ENCODE peak calls at places on chromosomes 7 and 10, in nine cellular contexts. Z is colonic mucosa, H is A673, B is GM06990, I is cardiac fibroblast, W is brain microvascular endothelial cell, G is AG04449, Y is transverse colon, Q is GM13976. T is an unnamed sample.

GRCh38 chr7:107971613-107972012 is 31.3 kb downstream of the LAMB1 start:
- DNase-seq in Z (no peak), H (peak), B (no peak), I (peak), W (no peak), G (no peak), Y (no peak), Q (no peak), T (no peak)

GRCh38 chr10:8473205-8473604 is 418.7 kb downstream of the GATA3 start:
- DNase-seq in Z (no peak), H (peak), B (no peak), I (peak), W (no peak), G (no peak), Y (no peak), Q (no peak), T (no peak)

GRCh38 chr7:96088579-96088978 is 233.3 kb downstream of the SLC25A13 start:
- DNase-seq in Z (no peak), H (peak), B (no peak), I (peak), W (peak), G (no peak), Y (no peak), Q (no peak), T (no peak)

GRCh38 chr7:48052748-48053147 is 17.4 kb downstream of the C7orf57 start:
- DNase-seq in Z (no peak), H (no peak), B (no peak), I (peak), W (peak), G (no peak), Y (no peak), Q (no peak), T (no peak)

GRCh38 chr7:132464740-132465139 is 111.5 kb downstream of the PLXNA4 start:
- DNase-seq in Z (no peak), H (no peak), B (no peak), I (peak), W (no peak), G (no peak), Y (no peak), Q (no peak), T (no peak)

GRCh38 chr10:70892631-70893030 is 4.3 kb upstream of the PCBD1 start:
- DNase-seq in Z (no peak), H (no peak), B (no peak), I (no peak), W (no peak), G (no peak), Y (no peak), Q (no peak), T (no peak)

GRCh38 chr10:35265435-35265834 is 70.9 kb upstream of the CCNY start:
- DNase-seq in Z (no peak), H (no peak), B (no peak), I (no peak), W (no peak), G (no peak), Y (no peak), Q (no peak), T (no peak)

GRCh38 chr10:133393401-133394063 is 425 bp upstream of the MTG1 start:
- DNase-seq in Z (no peak), H (no peak), B (no peak), I (peak), W (no peak), G (no peak), Y (no peak), Q (no peak), T (no peak)

GRCh38 chr10:122688293-122688989 is 11.2 kb downstream of the C10orf120 start:
- DNase-seq in Z (no peak), H (no peak), B (no peak), I (peak), W (peak), G (no peak), Y (no peak), Q (no peak), T (no peak)

GRCh38 chr10:78756604-78757442 is 311.9 kb upstream of the ZMIZ1 start:
- DNase-seq in Z (peak), H (peak), B (no peak), I (peak), W (peak), G (peak), Y (peak), Q (no peak), T (peak)

GRCh38 chr7:122550545-122550944 is 148.4 kb downstream of the RNF133 start:
- DNase-seq in Z (no peak), H (no peak), B (no peak), I (peak), W (no peak), G (no peak), Y (no peak), Q (no peak), T (no peak)

GRCh38 chr10:17740668-17741067 is 11.3 kb upstream of the TMEM236 start:
- DNase-seq in Z (no peak), H (no peak), B (no peak), I (no peak), W (no peak), G (no peak), Y (no peak), Q (no peak), T (no peak)

GRCh38 chr7:23020742-23021401 is 6.9 kb upstream of the HYCC1 start:
- DNase-seq in Z (no peak), H (no peak), B (no peak), I (peak), W (peak), G (peak), Y (no peak), Q (no peak), T (peak)

GRCh38 chr10:86536294-86536861 is 14.8 kb upstream of the WAPL start:
- DNase-seq in Z (no peak), H (no peak), B (peak), I (no peak), W (no peak), G (no peak), Y (peak), Q (peak), T (no peak)

GRCh38 chr7:93968911-93969620 is 35.1 kb downstream of the BET1 start:
- DNase-seq in Z (no peak), H (no peak), B (no peak), I (peak), W (no peak), G (no peak), Y (no peak), Q (no peak), T (no peak)

GRCh38 chr7:104906032-104906431 is 108.0 kb upstream of the KMT2E start:
- DNase-seq in Z (no peak), H (no peak), B (no peak), I (no peak), W (no peak), G (no peak), Y (no peak), Q (no peak), T (no peak)

GRCh38 chr7:132472463-132473120 is 103.7 kb downstream of the PLXNA4 start:
- DNase-seq in Z (no peak), H (no peak), B (no peak), I (peak), W (no peak), G (peak), Y (no peak), Q (no peak), T (no peak)

GRCh38 chr10:29392376-29393021 is 103.6 kb downstream of the LYZL1 start:
- DNase-seq in Z (peak), H (peak), B (no peak), I (peak), W (peak), G (no peak), Y (peak), Q (peak), T (no peak)

GRCh38 chr7:83159731-83160130 is 3.0 kb downstream of the PCLO start:
- DNase-seq in Z (no peak), H (no peak), B (no peak), I (no peak), W (no peak), G (no peak), Y (no peak), Q (no peak), T (no peak)

GRCh38 chr7:19017374-19017773 is 100.1 kb downstream of the TWIST1 start:
- DNase-seq in Z (no peak), H (no peak), B (no peak), I (no peak), W (no peak), G (no peak), Y (no peak), Q (no peak), T (no peak)
- TF ChIP-seq CTCF in Z (no peak), H (no peak), B (no peak), I (peak), W (no peak), G (no peak), Y (peak), Q (no peak), T (no peak)

GRCh38 chr7:7943951-7944350 is 24.6 kb upstream of the GLCCI1 start:
- DNase-seq in Z (no peak), H (no peak), B (no peak), I (no peak), W (no peak), G (no peak), Y (no peak), Q (no peak), T (no peak)

GRCh38 chr7:7946486-7946885 is 22.1 kb upstream of the GLCCI1 start:
- DNase-seq in Z (no peak), H (no peak), B (no peak), I (no peak), W (no peak), G (no peak), Y (no peak), Q (no peak), T (no peak)

GRCh38 chr7:7948233-7948632 is 20.4 kb upstream of the GLCCI1 start:
- DNase-seq in Z (no peak), H (no peak), B (no peak), I (no peak), W (no peak), G (no peak), Y (no peak), Q (no peak), T (no peak)

DNA sequence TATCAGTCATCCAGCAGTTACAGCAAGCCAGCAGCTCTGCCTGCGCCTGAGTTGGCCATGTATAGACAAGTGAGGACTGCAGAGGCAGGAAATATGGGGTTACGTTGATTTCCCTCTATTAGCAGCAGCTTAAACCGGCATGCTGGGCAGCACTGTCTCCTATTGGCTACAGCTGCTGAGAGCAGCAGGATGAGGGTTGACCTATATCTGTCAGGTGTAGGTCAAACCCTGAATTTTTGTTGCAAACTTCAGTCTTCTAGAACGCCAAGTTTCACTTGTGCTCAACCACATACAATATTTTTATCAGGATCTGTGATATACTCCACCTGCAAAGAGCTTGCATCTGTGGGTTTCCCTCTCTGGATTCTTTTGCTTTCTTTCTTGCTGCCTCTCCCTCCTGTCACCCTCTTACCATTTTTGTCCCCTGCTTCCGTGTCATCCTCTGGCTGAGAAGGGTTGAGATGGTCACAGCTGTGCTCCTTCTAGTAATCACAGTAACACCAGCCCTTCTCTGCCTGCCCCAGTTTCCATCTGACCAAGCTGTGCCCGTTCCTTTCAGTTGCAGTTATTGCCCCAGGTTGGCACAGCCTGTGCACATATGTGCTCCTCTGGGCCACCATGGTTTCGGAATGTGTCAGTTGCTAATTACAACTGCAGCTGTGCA is 23.8 kb upstream of the GLCCI1 start:
- DNase-seq in Z (no peak), H (no peak), B (peak), I (no peak), W (no peak), G (no peak), Y (peak), Q (peak), T (no peak)
- TF ChIP-seq CTCF in Z (no peak), H (no peak), B (peak), I (no peak), W (no peak), G (no peak), Y (no peak), Q (peak), T (no peak)

DNA sequence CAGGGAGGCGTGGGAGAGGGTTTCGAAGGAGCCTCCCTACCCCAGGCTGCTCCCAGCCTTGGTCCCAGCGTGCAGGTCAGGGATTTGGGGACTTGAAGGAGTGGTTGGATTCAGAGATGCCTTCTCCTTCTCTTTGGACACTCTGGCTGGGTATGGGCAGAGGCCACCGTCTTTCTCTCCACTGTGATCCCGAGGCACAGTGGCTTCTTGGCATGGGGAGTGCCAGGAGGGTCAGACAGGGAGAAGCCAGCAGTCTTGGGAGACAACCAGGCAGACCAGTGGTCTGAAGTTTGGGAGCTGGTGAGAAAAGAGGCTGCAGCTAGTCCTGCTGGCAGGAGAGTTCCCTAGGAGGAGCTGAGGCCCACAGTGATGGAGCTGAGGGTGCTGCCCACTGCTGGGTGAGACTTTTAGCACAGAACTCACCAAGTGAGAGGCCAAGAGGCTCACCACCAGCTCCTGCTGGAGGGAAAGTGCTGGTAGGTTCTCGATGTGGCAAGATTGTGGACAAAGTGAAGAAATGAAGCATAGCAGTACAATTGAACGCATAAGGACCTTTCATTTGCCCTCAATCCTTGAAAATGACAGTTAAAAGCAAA is 35.2 kb upstream of the WDFY4 start:
- DNase-seq in Z (no peak), H (no peak), B (no peak), I (peak), W (no peak), G (no peak), Y (no peak), Q (no peak), T (no peak)
- TF ChIP-seq CTCF in Z (no peak), H (no peak), B (no peak), I (peak), W (peak), G (peak), Y (no peak), Q (no peak), T (peak)

DNA sequence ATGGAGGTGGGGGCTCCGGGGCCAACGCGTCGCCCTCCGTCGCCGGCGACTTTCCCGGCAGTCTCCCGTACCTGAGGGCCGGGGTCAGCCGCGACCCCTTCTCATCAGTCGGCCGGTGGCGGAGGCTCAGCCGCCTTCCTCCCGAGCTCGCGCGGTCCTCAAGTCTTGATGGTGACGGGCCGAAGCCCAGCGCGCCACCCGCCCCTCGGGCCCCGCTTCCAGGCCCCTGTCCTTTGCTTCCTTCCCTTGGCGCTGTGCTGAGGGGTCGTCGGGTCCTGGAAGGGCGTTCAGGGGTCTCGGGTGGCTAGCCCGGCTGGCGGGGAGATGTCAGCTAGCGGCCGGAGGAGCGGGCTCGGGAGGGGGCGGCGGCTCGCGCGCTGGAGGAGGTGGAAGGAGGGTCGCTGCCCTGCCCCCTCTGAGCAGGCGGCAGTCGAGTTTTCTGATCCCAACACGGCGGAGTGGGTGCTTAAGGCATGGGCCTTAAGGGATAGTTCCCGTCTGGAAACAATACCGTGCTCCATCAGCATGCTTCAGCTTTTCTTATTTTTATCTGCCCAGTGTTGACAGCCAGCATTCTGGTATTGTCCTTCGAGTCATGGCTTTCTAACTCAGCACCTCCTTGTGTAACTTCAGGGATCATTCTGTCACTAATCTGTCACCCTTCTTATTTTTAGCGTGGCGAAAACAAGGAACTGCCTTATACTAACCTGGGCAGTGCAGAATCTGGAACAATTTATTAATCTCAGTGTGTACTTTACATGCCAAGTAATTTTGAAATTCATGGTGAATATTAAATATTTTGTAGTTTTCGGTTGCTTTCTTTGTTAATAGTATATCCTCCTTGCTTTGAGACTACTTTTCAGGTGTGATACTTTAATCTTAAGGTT is 748 bp downstream of the PHTF2 start:
- DNase-seq in Z (peak), H (peak), B (no peak), I (peak), W (peak), G (no peak), Y (peak), Q (peak), T (no peak)
- TF ChIP-seq CTCF in Z (no peak), H (peak), B (no peak), I (no peak), W (no peak), G (no peak), Y (no peak), Q (no peak), T (no peak)

GRCh38 chr7:75866497-75867389 is 12.1 kb upstream of the RHBDD2 start:
- DNase-seq in Z (peak), H (peak), B (peak), I (peak), W (peak), G (no peak), Y (peak), Q (peak), T (peak)

GRCh38 chr7:75868153-75868552 is 10.7 kb upstream of the RHBDD2 start:
- DNase-seq in Z (no peak), H (no peak), B (no peak), I (no peak), W (no peak), G (no peak), Y (no peak), Q (no peak), T (no peak)

GRCh38 chr7:75869776-75870379 is 9.0 kb upstream of the RHBDD2 start:
- DNase-seq in Z (no peak), H (no peak), B (no peak), I (no peak), W (no peak), G (no peak), Y (no peak), Q (no peak), T (no peak)

GRCh38 chr7:75866129-75866496 is 12.7 kb upstream of the RHBDD2 start:
- DNase-seq in Z (no peak), H (no peak), B (no peak), I (peak), W (peak), G (no peak), Y (no peak), Q (no peak), T (no peak)

GRCh38 chr7:75867390-75867717 is 11.5 kb upstream of the RHBDD2 start:
- DNase-seq in Z (no peak), H (no peak), B (no peak), I (no peak), W (no peak), G (no peak), Y (no peak), Q (no peak), T (no peak)
- TF ChIP-seq CTCF in Z (no peak), H (no peak), B (no peak), I (no peak), W (no peak), G (no peak), Y (no peak), Q (no peak), T (no peak)

GRCh38 chr10:43681721-43682120 is 33.0 kb upstream of the ZNF32 start:
- DNase-seq in Z (no peak), H (no peak), B (no peak), I (no peak), W (no peak), G (no peak), Y (no peak), Q (no peak), T (no peak)

GRCh38 chr10:43684198-43684559 is 35.5 kb upstream of the ZNF32 start:
- DNase-seq in Z (no peak), H (no peak), B (no peak), I (no peak), W (no peak), G (no peak), Y (no peak), Q (no peak), T (no peak)

GRCh38 chr10:43681226-43681625 is 32.5 kb upstream of the ZNF32 start:
- DNase-seq in Z (no peak), H (no peak), B (no peak), I (no peak), W (no peak), G (no peak), Y (no peak), Q (no peak), T (no peak)

GRCh38 chr10:43683451-43684197 is 34.9 kb upstream of the ZNF32 start:
- DNase-seq in Z (no peak), H (peak), B (no peak), I (peak), W (peak), G (no peak), Y (no peak), Q (peak), T (no peak)

DNA sequence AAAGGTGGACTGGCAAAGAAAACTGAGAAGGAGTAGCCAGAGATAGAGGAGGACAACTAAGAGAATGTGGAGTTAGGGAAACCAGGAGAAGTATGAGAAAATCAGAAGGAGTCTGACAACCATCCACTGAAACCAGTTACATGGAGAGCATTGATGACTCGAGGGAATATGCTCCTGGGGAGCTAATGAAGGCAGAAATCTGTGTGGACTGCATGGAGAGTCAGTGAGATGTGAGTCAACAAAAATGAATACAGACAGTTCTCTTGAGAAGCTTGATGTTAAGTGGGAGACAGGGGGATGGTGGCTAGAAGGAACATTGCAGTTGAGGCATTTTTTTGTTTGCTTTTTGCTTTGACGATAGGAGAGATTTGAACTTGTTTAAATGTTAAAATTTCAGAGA is 34.3 kb upstream of the ZNF32 start:
- DNase-seq in Z (no peak), H (no peak), B (no peak), I (peak), W (peak), G (no peak), Y (no peak), Q (no peak), T (no peak)
- TF ChIP-seq CTCF in Z (no peak), H (no peak), B (no peak), I (no peak), W (no peak), G (no peak), Y (no peak), Q (no peak), T (no peak)

GRCh38 chr7:25314729-25315267 is 86.5 kb upstream of the NPVF start:
- DNase-seq in Z (peak), H (no peak), B (no peak), I (peak), W (no peak), G (no peak), Y (peak), Q (no peak), T (no peak)

GRCh38 chr7:25321424-25321823 is 93.1 kb upstream of the NPVF start:
- DNase-seq in Z (no peak), H (no peak), B (no peak), I (no peak), W (no peak), G (no peak), Y (no peak), Q (no peak), T (no peak)

GRCh38 chr7:25316366-25316765 is 88.1 kb upstream of the NPVF start:
- DNase-seq in Z (no peak), H (no peak), B (no peak), I (no peak), W (no peak), G (no peak), Y (no peak), Q (no peak), T (no peak)

GRCh38 chr7:25319707-25320106 is 91.4 kb upstream of the NPVF start:
- DNase-seq in Z (no peak), H (no peak), B (no peak), I (no peak), W (no peak), G (no peak), Y (no peak), Q (no peak), T (no peak)

GRCh38 chr7:25318077-25318476 is 89.8 kb upstream of the NPVF start:
- DNase-seq in Z (no peak), H (no peak), B (no peak), I (no peak), W (no peak), G (no peak), Y (no peak), Q (no peak), T (no peak)
- TF ChIP-seq CTCF in Z (no peak), H (no peak), B (peak), I (no peak), W (no peak), G (no peak), Y (no peak), Q (no peak), T (no peak)

GRCh38 chr7:11831727-11832495 is at the start of gene THSD7A:
- DNase-seq in Z (peak), H (peak), B (peak), I (peak), W (peak), G (no peak), Y (peak), Q (peak), T (no peak)
- TF ChIP-seq CTCF in Z (no peak), H (no peak), B (no peak), I (no peak), W (peak), G (no peak), Y (no peak), Q (no peak), T (no peak)

GRCh38 chr10:16314259-16314658 is 122.6 kb upstream of the PTER start:
- DNase-seq in Z (no peak), H (no peak), B (no peak), I (no peak), W (no peak), G (no peak), Y (no peak), Q (no peak), T (no peak)
- TF ChIP-seq CTCF in Z (no peak), H (no peak), B (no peak), I (no peak), W (no peak), G (no peak), Y (no peak), Q (no peak), T (no peak)